ENCODE peak calls at places on chromosome 14, in eight cellular contexts. One of them, this sample, is unnamed.

GRCh38 chr14:69387311-69387710 is 10.8 kb downstream of the ERH start:
- DNase-seq in HTR-8/SVneo: no peak
- DNase-seq in NB4: no peak
- DNase-seq in Right ventricle myocardium superior: no peak
- DNase-seq in ELR: no peak
- DNase-seq in effector CD4-positive, alpha-beta T cell: no peak
- DNase-seq in uterus: no peak
- DNase-seq in activated naive CD4-positive, alpha-beta T cell treated with anti-CD3 and anti-CD28 coated beads, Interleukin-2, amount 50 U/mL, for 72 hours: no peak
- DNase-seq in this sample: peak

GRCh38 chr14:30270200-30271161 is 288.5 kb upstream of the G2E3 start:
- DNase-seq in HTR-8/SVneo: peak
- DNase-seq in effector CD4-positive, alpha-beta T cell: peak
- DNase-seq in Right ventricle myocardium superior: peak
- DNase-seq in activated naive CD4-positive, alpha-beta T cell treated with anti-CD3 and anti-CD28 coated beads, Interleukin-2, amount 50 U/mL, for 72 hours: peak
- DNase-seq in uterus: peak
- DNase-seq in NB4: peak
- DNase-seq in ELR: peak
- DNase-seq in this sample: peak

GRCh38 chr14:69882086-69882864 is 3.1 kb downstream of the SMOC1 start:
- DNase-seq in NB4: no peak
- DNase-seq in ELR: no peak
- DNase-seq in effector CD4-positive, alpha-beta T cell: no peak
- DNase-seq in HTR-8/SVneo: no peak
- DNase-seq in uterus: no peak
- DNase-seq in activated naive CD4-positive, alpha-beta T cell treated with anti-CD3 and anti-CD28 coated beads, Interleukin-2, amount 50 U/mL, for 72 hours: no peak
- DNase-seq in Right ventricle myocardium superior: no peak
- DNase-seq in this sample: no peak

GRCh38 chr14:22227084-22227483 is 361.9 kb downstream of the DAD1 start:
- DNase-seq in NB4: no peak
- DNase-seq in uterus: no peak
- DNase-seq in activated naive CD4-positive, alpha-beta T cell treated with anti-CD3 and anti-CD28 coated beads, Interleukin-2, amount 50 U/mL, for 72 hours: no peak
- DNase-seq in ELR: no peak
- DNase-seq in Right ventricle myocardium superior: no peak
- DNase-seq in effector CD4-positive, alpha-beta T cell: no peak
- DNase-seq in HTR-8/SVneo: no peak
- DNase-seq in this sample: no peak

GRCh38 chr14:91511014-91511466 is 930 bp upstream of the PPP4R3A start:
- DNase-seq in Right ventricle myocardium superior: no peak
- DNase-seq in HTR-8/SVneo: no peak
- DNase-seq in NB4: peak
- DNase-seq in uterus: no peak
- DNase-seq in activated naive CD4-positive, alpha-beta T cell treated with anti-CD3 and anti-CD28 coated beads, Interleukin-2, amount 50 U/mL, for 72 hours: no peak
- DNase-seq in ELR: no peak
- DNase-seq in effector CD4-positive, alpha-beta T cell: no peak
- DNase-seq in this sample: no peak

GRCh38 chr14:104856869-104857860 is 7.9 kb upstream of the CEP170B start:
- DNase-seq in ELR: no peak
- DNase-seq in effector CD4-positive, alpha-beta T cell: no peak
- DNase-seq in activated naive CD4-positive, alpha-beta T cell treated with anti-CD3 and anti-CD28 coated beads, Interleukin-2, amount 50 U/mL, for 72 hours: no peak
- DNase-seq in NB4: no peak
- DNase-seq in Right ventricle myocardium superior: no peak
- DNase-seq in HTR-8/SVneo: no peak
- DNase-seq in uterus: no peak
- DNase-seq in this sample: no peak

GRCh38 chr14:90491868-90492560 is 95.2 kb downstream of the CALM1 start:
- DNase-seq in HTR-8/SVneo: no peak
- DNase-seq in Right ventricle myocardium superior: no peak
- DNase-seq in NB4: no peak
- DNase-seq in uterus: peak
- DNase-seq in effector CD4-positive, alpha-beta T cell: no peak
- DNase-seq in activated naive CD4-positive, alpha-beta T cell treated with anti-CD3 and anti-CD28 coated beads, Interleukin-2, amount 50 U/mL, for 72 hours: no peak
- DNase-seq in ELR: no peak
- DNase-seq in this sample: no peak

GRCh38 chr14:71687115-71687836 is 245.0 kb upstream of the RGS6 start:
- DNase-seq in effector CD4-positive, alpha-beta T cell: no peak
- DNase-seq in NB4: no peak
- DNase-seq in activated naive CD4-positive, alpha-beta T cell treated with anti-CD3 and anti-CD28 coated beads, Interleukin-2, amount 50 U/mL, for 72 hours: no peak
- DNase-seq in ELR: no peak
- DNase-seq in Right ventricle myocardium superior: no peak
- DNase-seq in HTR-8/SVneo: no peak
- DNase-seq in uterus: no peak
- DNase-seq in this sample: no peak

GRCh38 chr14:34208532-34208931 is 253.5 kb downstream of the SPTSSA start:
- DNase-seq in activated naive CD4-positive, alpha-beta T cell treated with anti-CD3 and anti-CD28 coated beads, Interleukin-2, amount 50 U/mL, for 72 hours: no peak
- DNase-seq in effector CD4-positive, alpha-beta T cell: no peak
- DNase-seq in HTR-8/SVneo: no peak
- DNase-seq in uterus: no peak
- DNase-seq in ELR: no peak
- DNase-seq in Right ventricle myocardium superior: no peak
- DNase-seq in NB4: no peak
- DNase-seq in this sample: no peak

GRCh38 chr14:95039259-95039992 is 117.9 kb downstream of the DICER1 start:
- DNase-seq in ELR: no peak
- DNase-seq in effector CD4-positive, alpha-beta T cell: no peak
- DNase-seq in NB4: no peak
- DNase-seq in Right ventricle myocardium superior: no peak
- DNase-seq in activated naive CD4-positive, alpha-beta T cell treated with anti-CD3 and anti-CD28 coated beads, Interleukin-2, amount 50 U/mL, for 72 hours: no peak
- DNase-seq in uterus: no peak
- DNase-seq in HTR-8/SVneo: no peak
- DNase-seq in this sample: no peak

GRCh38 chr14:99518441-99519346 is 37.5 kb downstream of the CCNK start:
- DNase-seq in activated naive CD4-positive, alpha-beta T cell treated with anti-CD3 and anti-CD28 coated beads, Interleukin-2, amount 50 U/mL, for 72 hours: peak
- DNase-seq in Right ventricle myocardium superior: peak
- DNase-seq in HTR-8/SVneo: peak
- DNase-seq in effector CD4-positive, alpha-beta T cell: peak
- DNase-seq in ELR: peak
- DNase-seq in NB4: peak
- DNase-seq in uterus: peak
- DNase-seq in this sample: peak

GRCh38 chr14:98736701-98737338 is 535.2 kb downstream of the BCL11B start:
- DNase-seq in HTR-8/SVneo: no peak
- DNase-seq in NB4: no peak
- DNase-seq in effector CD4-positive, alpha-beta T cell: no peak
- DNase-seq in uterus: no peak
- DNase-seq in Right ventricle myocardium superior: no peak
- DNase-seq in ELR: no peak
- DNase-seq in activated naive CD4-positive, alpha-beta T cell treated with anti-CD3 and anti-CD28 coated beads, Interleukin-2, amount 50 U/mL, for 72 hours: no peak
- DNase-seq in this sample: no peak

GRCh38 chr14:39267592-39268112 is 33.9 kb downstream of the MIA2 start:
- DNase-seq in effector CD4-positive, alpha-beta T cell: no peak
- DNase-seq in NB4: no peak
- DNase-seq in activated naive CD4-positive, alpha-beta T cell treated with anti-CD3 and anti-CD28 coated beads, Interleukin-2, amount 50 U/mL, for 72 hours: no peak
- DNase-seq in Right ventricle myocardium superior: no peak
- DNase-seq in ELR: no peak
- DNase-seq in HTR-8/SVneo: no peak
- DNase-seq in uterus: no peak
- DNase-seq in this sample: peak

GRCh38 chr14:51548187-51548586 is 103.5 kb upstream of the FRMD6 start:
- DNase-seq in activated naive CD4-positive, alpha-beta T cell treated with anti-CD3 and anti-CD28 coated beads, Interleukin-2, amount 50 U/mL, for 72 hours: no peak
- DNase-seq in effector CD4-positive, alpha-beta T cell: no peak
- DNase-seq in uterus: no peak
- DNase-seq in ELR: peak
- DNase-seq in HTR-8/SVneo: no peak
- DNase-seq in Right ventricle myocardium superior: no peak
- DNase-seq in NB4: no peak
- DNase-seq in this sample: no peak

GRCh38 chr14:86646688-86647687 is 1117.0 kb downstream of the FLRT2 start:
- DNase-seq in uterus: no peak
- DNase-seq in effector CD4-positive, alpha-beta T cell: no peak
- DNase-seq in HTR-8/SVneo: no peak
- DNase-seq in Right ventricle myocardium superior: no peak
- DNase-seq in NB4: peak
- DNase-seq in activated naive CD4-positive, alpha-beta T cell treated with anti-CD3 and anti-CD28 coated beads, Interleukin-2, amount 50 U/mL, for 72 hours: no peak
- DNase-seq in ELR: peak
- DNase-seq in this sample: peak

GRCh38 chr14:21398901-21399300 is 15.1 kb upstream of the SUPT16H start:
- DNase-seq in HTR-8/SVneo: no peak
- DNase-seq in activated naive CD4-positive, alpha-beta T cell treated with anti-CD3 and anti-CD28 coated beads, Interleukin-2, amount 50 U/mL, for 72 hours: no peak
- DNase-seq in NB4: no peak
- DNase-seq in effector CD4-positive, alpha-beta T cell: no peak
- DNase-seq in Right ventricle myocardium superior: no peak
- DNase-seq in ELR: no peak
- DNase-seq in uterus: no peak
- DNase-seq in this sample: no peak

GRCh38 chr14:36580856-36581831 is 1.3 kb downstream of the NKX2-8 start:
- DNase-seq in NB4: no peak
- DNase-seq in ELR: peak
- DNase-seq in activated naive CD4-positive, alpha-beta T cell treated with anti-CD3 and anti-CD28 coated beads, Interleukin-2, amount 50 U/mL, for 72 hours: no peak
- DNase-seq in Right ventricle myocardium superior: peak
- DNase-seq in uterus: no peak
- DNase-seq in HTR-8/SVneo: peak
- DNase-seq in effector CD4-positive, alpha-beta T cell: no peak
- DNase-seq in this sample: peak

GRCh38 chr14:85528080-85528881 is 1.7 kb upstream of the FLRT2 start:
- DNase-seq in effector CD4-positive, alpha-beta T cell: no peak
- DNase-seq in uterus: no peak
- DNase-seq in activated naive CD4-positive, alpha-beta T cell treated with anti-CD3 and anti-CD28 coated beads, Interleukin-2, amount 50 U/mL, for 72 hours: no peak
- DNase-seq in HTR-8/SVneo: peak
- DNase-seq in ELR: peak
- DNase-seq in NB4: no peak
- DNase-seq in Right ventricle myocardium superior: no peak
- DNase-seq in this sample: peak

GRCh38 chr14:56905282-56905681 is 95.0 kb upstream of the OTX2 start:
- DNase-seq in uterus: no peak
- DNase-seq in HTR-8/SVneo: no peak
- DNase-seq in activated naive CD4-positive, alpha-beta T cell treated with anti-CD3 and anti-CD28 coated beads, Interleukin-2, amount 50 U/mL, for 72 hours: no peak
- DNase-seq in ELR: no peak
- DNase-seq in Right ventricle myocardium superior: no peak
- DNase-seq in NB4: no peak
- DNase-seq in effector CD4-positive, alpha-beta T cell: no peak
- DNase-seq in this sample: no peak

GRCh38 chr14:102913341-102914211 is 8.9 kb upstream of the AMN start:
- DNase-seq in ELR: no peak
- DNase-seq in effector CD4-positive, alpha-beta T cell: no peak
- DNase-seq in Right ventricle myocardium superior: peak
- DNase-seq in uterus: no peak
- DNase-seq in NB4: no peak
- DNase-seq in HTR-8/SVneo: no peak
- DNase-seq in activated naive CD4-positive, alpha-beta T cell treated with anti-CD3 and anti-CD28 coated beads, Interleukin-2, amount 50 U/mL, for 72 hours: no peak
- DNase-seq in this sample: no peak

GRCh38 chr14:103329421-103330347 is 4.4 kb upstream of the EIF5 start:
- DNase-seq in uterus: no peak
- DNase-seq in activated naive CD4-positive, alpha-beta T cell treated with anti-CD3 and anti-CD28 coated beads, Interleukin-2, amount 50 U/mL, for 72 hours: no peak
- DNase-seq in effector CD4-positive, alpha-beta T cell: no peak
- DNase-seq in Right ventricle myocardium superior: no peak
- DNase-seq in HTR-8/SVneo: no peak
- DNase-seq in NB4: peak
- DNase-seq in ELR: no peak
- DNase-seq in this sample: peak

GRCh38 chr14:90554341-90554740 is 157.5 kb downstream of the CALM1 start:
- DNase-seq in NB4: no peak
- DNase-seq in HTR-8/SVneo: no peak
- DNase-seq in effector CD4-positive, alpha-beta T cell: no peak
- DNase-seq in ELR: no peak
- DNase-seq in uterus: no peak
- DNase-seq in Right ventricle myocardium superior: peak
- DNase-seq in activated naive CD4-positive, alpha-beta T cell treated with anti-CD3 and anti-CD28 coated beads, Interleukin-2, amount 50 U/mL, for 72 hours: no peak
- DNase-seq in this sample: peak

GRCh38 chr14:37142835-37143499 is 29.4 kb downstream of the SLC25A21 start:
- DNase-seq in HTR-8/SVneo: peak
- DNase-seq in ELR: peak
- DNase-seq in activated naive CD4-positive, alpha-beta T cell treated with anti-CD3 and anti-CD28 coated beads, Interleukin-2, amount 50 U/mL, for 72 hours: no peak
- DNase-seq in Right ventricle myocardium superior: no peak
- DNase-seq in effector CD4-positive, alpha-beta T cell: no peak
- DNase-seq in uterus: no peak
- DNase-seq in NB4: peak
- DNase-seq in this sample: peak

GRCh38 chr14:88750413-88750812 is 42.3 kb downstream of the EML5 start:
- DNase-seq in ELR: no peak
- DNase-seq in HTR-8/SVneo: no peak
- DNase-seq in effector CD4-positive, alpha-beta T cell: no peak
- DNase-seq in NB4: no peak
- DNase-seq in activated naive CD4-positive, alpha-beta T cell treated with anti-CD3 and anti-CD28 coated beads, Interleukin-2, amount 50 U/mL, for 72 hours: no peak
- DNase-seq in uterus: no peak
- DNase-seq in Right ventricle myocardium superior: no peak
- DNase-seq in this sample: no peak

GRCh38 chr14:71397371-71397770 is 490.1 kb downstream of the PCNX1 start:
- DNase-seq in HTR-8/SVneo: no peak
- DNase-seq in uterus: no peak
- DNase-seq in effector CD4-positive, alpha-beta T cell: no peak
- DNase-seq in ELR: no peak
- DNase-seq in Right ventricle myocardium superior: no peak
- DNase-seq in activated naive CD4-positive, alpha-beta T cell treated with anti-CD3 and anti-CD28 coated beads, Interleukin-2, amount 50 U/mL, for 72 hours: no peak
- DNase-seq in NB4: no peak
- DNase-seq in this sample: no peak